ENCODE peak calls at places on chromosomes 7 and 10, in seven cellular contexts. T, X, U, S, D, J and V are unnamed samples.
A peak's percentile ranks its signal among the peaks of the same experiment; 100 is the strongest.

GRCh38 chr7:105718511-105718925 is 137.2 kb upstream of the EFCAB10 start:
- DNase-seq in U (no peak), X (no peak), S (no peak), J (no peak), T (peak; percentile 63), D (no peak), V (no peak)

GRCh38 chr7:120996333-120996982 is 7.9 kb downstream of the CPED1 start:
- DNase-seq in T (peak; percentile 96), S (no peak), J (no peak), U (no peak), D (peak; percentile 26), X (peak; percentile 8), V (no peak)

GRCh38 chr7:140146574-140146973 is 30.2 kb downstream of the KDM7A start:
- DNase-seq in D (no peak), S (no peak), T (no peak), J (no peak), U (no peak), X (no peak), V (no peak)

GRCh38 chr7:85102813-85103350 is 84.0 kb downstream of the SEMA3D start:
- DNase-seq in D (no peak), S (no peak), T (no peak), U (no peak), J (no peak), X (no peak), V (no peak)

GRCh38 chr10:114970515-114970914 is 32.5 kb downstream of the TRUB1 start:
- DNase-seq in X (no peak), U (peak; percentile 61), D (peak; percentile 14), S (no peak), J (peak; percentile 23), T (no peak), V (no peak)

GRCh38 chr10:98301664-98302319 is 33.8 kb upstream of the LOXL4 start:
- DNase-seq in T (no peak), X (no peak), J (no peak), S (no peak), U (peak; percentile 9), D (no peak), V (no peak)

GRCh38 chr10:16155761-16156322 is 281.0 kb upstream of the PTER start:
- DNase-seq in X (no peak), U (peak; percentile 52), D (no peak), S (no peak), T (no peak), J (peak; percentile 11), V (no peak)

GRCh38 chr7:27922907-27923306 is 182.9 kb downstream of the TAX1BP1 start:
- DNase-seq in T (peak; percentile 14), U (no peak), J (no peak), D (no peak), X (no peak), S (no peak), V (no peak)

GRCh38 chr10:78703581-78703980 is 365.2 kb upstream of the ZMIZ1 start:
- DNase-seq in T (no peak), U (no peak), X (no peak), J (no peak), S (no peak), D (no peak), V (no peak)

GRCh38 chr10:79248341-79248931 is 98.8 kb upstream of the PPIF start:
- DNase-seq in X (peak; percentile 41), U (no peak), S (no peak), T (peak; percentile 70), J (no peak), D (no peak), V (no peak)

GRCh38 chr7:151665363-151665762 is 145.7 kb upstream of the RHEB start:
- DNase-seq in U (no peak), S (no peak), T (no peak), X (no peak), J (no peak), D (no peak), V (no peak)

GRCh38 chr7:21028990-21029337 is 242.3 kb upstream of the SP8 start:
- DNase-seq in U (no peak), T (no peak), S (no peak), X (no peak), J (peak; percentile 53), D (no peak), V (no peak)

GRCh38 chr7:81235896-81236479 is 317.1 kb upstream of the SEMA3C start:
- DNase-seq in D (no peak), U (no peak), S (no peak), J (no peak), T (no peak), X (no peak), V (no peak)

GRCh38 chr10:24417053-24417452 is 208.1 kb downstream of the KIAA1217 start:
- DNase-seq in X (no peak), S (no peak), J (no peak), T (no peak), U (no peak), D (no peak), V (peak; percentile 42)

GRCh38 chr7:64874114-64874513 is 29.0 kb upstream of the ZNF273 start:
- DNase-seq in D (no peak), J (no peak), T (no peak), U (no peak), X (no peak), S (no peak), V (no peak)

GRCh38 chr7:131383937-131384635 is 56.4 kb downstream of the MKLN1 start:
- DNase-seq in D (no peak), S (no peak), X (no peak), T (no peak), U (no peak), J (no peak), V (no peak)

GRCh38 chr7:77413861-77414424 is 2.2 kb downstream of the GSAP start:
- DNase-seq in D (no peak), J (no peak), T (no peak), X (no peak), S (no peak), U (peak; percentile 23), V (no peak)

GRCh38 chr7:96075510-96076349 is 246.2 kb downstream of the SLC25A13 start:
- DNase-seq in D (peak; percentile 58), T (peak; percentile 10), J (peak; percentile 89), X (peak; percentile 44), U (peak; percentile 86), S (peak; percentile 34), V (peak; percentile 38)

GRCh38 chr7:102463841-102464576 is 654 bp downstream of the ALKBH4 start:
- DNase-seq in X (no peak), S (no peak), D (no peak), T (no peak), J (peak; percentile 29), U (no peak), V (no peak)

GRCh38 chr10:118307768-118308347 is 34.3 kb downstream of the FAM204A start:
- DNase-seq in U (no peak), T (no peak), J (no peak), X (no peak), S (no peak), D (no peak), V (no peak)

GRCh38 chr10:46225597-46225996 is 61.2 kb upstream of the ANTXRL start:
- DNase-seq in D (peak; percentile 4), X (no peak), T (no peak), U (no peak), J (no peak), S (no peak), V (no peak)

GRCh38 chr10:22724773-22725172 is 10.4 kb upstream of the PIP4K2A start:
- DNase-seq in X (no peak), D (no peak), U (no peak), J (no peak), S (no peak), T (no peak), V (no peak)

GRCh38 chr7:137462074-137462715 is 118.7 kb upstream of the PTN start:
- DNase-seq in J (no peak), D (no peak), S (no peak), X (no peak), T (no peak), U (no peak), V (no peak)

GRCh38 chr10:90775351-90776028 is 82.3 kb downstream of the HTR7 start:
- DNase-seq in S (no peak), X (peak; percentile 5), T (peak; percentile 96), J (peak; percentile 26), U (peak; percentile 55), D (no peak), V (no peak)

GRCh38 chr10:128463991-128464755 is 337.9 kb upstream of the MKI67 start:
- DNase-seq in T (no peak), S (peak; percentile 7), D (no peak), J (peak; percentile 57), U (peak; percentile 67), X (no peak), V (no peak)

GRCh38 chr7:151393031-151393977 is 16.5 kb downstream of the WDR86 start:
- DNase-seq in T (peak; percentile 2), X (no peak), S (no peak), U (no peak), D (no peak), J (no peak), V (no peak)

GRCh38 chr10:84179059-84179710 is 5.6 kb downstream of the GPR15LG start:
- DNase-seq in T (no peak), X (peak; percentile 12), J (no peak), U (no peak), D (peak; percentile 31), S (no peak), V (peak; percentile 75)

GRCh38 chr10:130877131-130877530 is 434.4 kb downstream of the TCERG1L start:
- DNase-seq in D (no peak), X (no peak), J (no peak), T (no peak), S (no peak), U (no peak), V (no peak)

GRCh38 chr7:125516194-125516593 is 586.6 kb upstream of the POT1 start:
- DNase-seq in X (no peak), U (no peak), J (no peak), T (no peak), D (no peak), S (no peak), V (no peak)

GRCh38 chr10:62632071-62632809 is 172.3 kb upstream of the ADO start:
- DNase-seq in T (peak; percentile 94), S (no peak), D (peak; percentile 69), X (no peak), U (no peak), J (no peak), V (no peak)

GRCh38 chr7:77855371-77856083 is 57.0 kb downstream of the PHTF2 start:
- DNase-seq in T (no peak), U (no peak), D (no peak), S (no peak), X (peak; percentile 22), J (no peak), V (no peak)

GRCh38 chr10:93818086-93818485 is 60.4 kb downstream of the LGI1 start:
- DNase-seq in S (no peak), X (no peak), T (no peak), D (no peak), J (no peak), U (no peak), V (no peak)